ENCODE peak calls at places on chromosomes 11 and 22, in five cellular contexts. One of them, this sample, is unnamed.

GRCh38 chr11:66112041-66112491 is 42.0 kb downstream of the PACS1 start:
- DNase-seq in H1: no peak
- DNase-seq in GM12878: no peak
- DNase-seq in HepG2: no peak
- DNase-seq in K562: no peak
- DNase-seq in this sample: no peak

GRCh38 chr11:99370557-99371200 is 349.9 kb downstream of the CNTN5 start:
- DNase-seq in H1: no peak
- DNase-seq in GM12878: no peak
- DNase-seq in HepG2: no peak
- DNase-seq in K562: no peak
- DNase-seq in this sample: no peak

GRCh38 chr11:57214494-57214893 is 22.6 kb downstream of the APLNR start:
- DNase-seq in H1: no peak
- DNase-seq in GM12878: no peak
- DNase-seq in HepG2: no peak
- DNase-seq in K562: no peak
- DNase-seq in this sample: peak; percentile 16

GRCh38 chr11:45847908-45848316 is 637 bp downstream of the CRY2 start:
- DNase-seq in H1: no peak
- DNase-seq in GM12878: no peak
- DNase-seq in HepG2: peak; percentile 41
- DNase-seq in K562: peak; percentile 79
- DNase-seq in this sample: peak; percentile 42

GRCh38 chr11:118267486-118267885 is 3.4 kb upstream of the MPZL2 start:
- DNase-seq in H1: no peak
- DNase-seq in GM12878: no peak
- DNase-seq in HepG2: no peak
- DNase-seq in K562: no peak
- DNase-seq in this sample: no peak

GRCh38 chr11:1435820-1436467 is 46.2 kb downstream of the BRSK2 start:
- DNase-seq in H1: no peak
- DNase-seq in GM12878: no peak
- DNase-seq in HepG2: no peak
- DNase-seq in K562: peak; percentile 75
- DNase-seq in this sample: peak; percentile 52

GRCh38 chr22:26548984-26549383 is 36.7 kb upstream of the TFIP11 start:
- DNase-seq in H1: no peak
- DNase-seq in GM12878: no peak
- DNase-seq in HepG2: no peak
- DNase-seq in K562: no peak
- DNase-seq in this sample: no peak

GRCh38 chr11:116534270-116534975 is 238.4 kb downstream of the BUD13 start:
- DNase-seq in H1: no peak
- DNase-seq in GM12878: no peak
- DNase-seq in HepG2: no peak
- DNase-seq in K562: no peak
- DNase-seq in this sample: no peak

GRCh38 chr11:120929664-120930154 is 94.2 kb upstream of the TBCEL start:
- DNase-seq in H1: peak; percentile 73
- DNase-seq in GM12878: no peak
- DNase-seq in HepG2: peak; percentile 30
- DNase-seq in K562: peak; percentile 67
- DNase-seq in this sample: peak; percentile 30

GRCh38 chr11:77346906-77347603 is 45.6 kb upstream of the GDPD4 start:
- DNase-seq in H1: no peak
- DNase-seq in GM12878: no peak
- DNase-seq in HepG2: no peak
- DNase-seq in K562: no peak
- DNase-seq in this sample: no peak

GRCh38 chr11:68497761-68498160 is 37.2 kb downstream of the PPP6R3 start:
- DNase-seq in H1: no peak
- DNase-seq in GM12878: no peak
- DNase-seq in HepG2: no peak
- DNase-seq in K562: no peak
- DNase-seq in this sample: no peak

GRCh38 chr11:123601136-123601535 is 53.3 kb downstream of the SCN3B start:
- DNase-seq in H1: no peak
- DNase-seq in GM12878: no peak
- DNase-seq in HepG2: no peak
- DNase-seq in K562: no peak
- DNase-seq in this sample: no peak

GRCh38 chr11:46537851-46538295 is 56.0 kb downstream of the AMBRA1 start:
- DNase-seq in H1: peak; percentile 79
- DNase-seq in GM12878: no peak
- DNase-seq in HepG2: peak; percentile 79
- DNase-seq in K562: peak; percentile 78
- DNase-seq in this sample: peak; percentile 75

GRCh38 chr11:64842851-64843841 is 1.3 kb downstream of the CDC42BPG start:
- DNase-seq in H1: no peak
- DNase-seq in GM12878: no peak
- DNase-seq in HepG2: peak; percentile 70
- DNase-seq in K562: peak; percentile 71
- DNase-seq in this sample: peak; percentile 48

GRCh38 chr11:9776203-9776602 is 112.3 kb downstream of the SWAP70 start:
- DNase-seq in H1: no peak
- DNase-seq in GM12878: no peak
- DNase-seq in HepG2: no peak
- DNase-seq in K562: no peak
- DNase-seq in this sample: no peak

GRCh38 chr11:2518112-2518982 is 73.5 kb downstream of the KCNQ1 start:
- DNase-seq in H1: no peak
- DNase-seq in GM12878: no peak
- DNase-seq in HepG2: no peak
- DNase-seq in K562: no peak
- DNase-seq in this sample: no peak

GRCh38 chr11:72373163-72373562 is 61.2 kb downstream of the CLPB start:
- DNase-seq in H1: no peak
- DNase-seq in GM12878: no peak
- DNase-seq in HepG2: no peak
- DNase-seq in K562: no peak
- DNase-seq in this sample: no peak

GRCh38 chr11:102391549-102392237 is 44.7 kb downstream of the BIRC2 start:
- DNase-seq in H1: no peak
- DNase-seq in GM12878: no peak
- DNase-seq in HepG2: no peak
- DNase-seq in K562: no peak
- DNase-seq in this sample: no peak

GRCh38 chr11:87290304-87290922 is 252.7 kb downstream of the TMEM135 start:
- DNase-seq in H1: no peak
- DNase-seq in GM12878: no peak
- DNase-seq in HepG2: peak; percentile 59
- DNase-seq in K562: peak; percentile 41
- DNase-seq in this sample: peak; percentile 42

GRCh38 chr11:63770763-63771162 is 2.2 kb upstream of the ZFTA start:
- DNase-seq in H1: no peak
- DNase-seq in GM12878: no peak
- DNase-seq in HepG2: no peak
- DNase-seq in K562: no peak
- DNase-seq in this sample: no peak

GRCh38 chr11:26950260-26950719 is 43.6 kb upstream of the FIBIN start:
- DNase-seq in H1: no peak
- DNase-seq in GM12878: no peak
- DNase-seq in HepG2: no peak
- DNase-seq in K562: no peak
- DNase-seq in this sample: no peak

GRCh38 chr22:30015846-30016245 is 64.4 kb upstream of the HORMAD2 start:
- DNase-seq in H1: no peak
- DNase-seq in GM12878: no peak
- DNase-seq in HepG2: no peak
- DNase-seq in K562: no peak
- DNase-seq in this sample: no peak

GRCh38 chr11:78560826-78561484 is 13.7 kb downstream of the NARS2 start:
- DNase-seq in H1: no peak
- DNase-seq in GM12878: no peak
- DNase-seq in HepG2: peak; percentile 71
- DNase-seq in K562: no peak
- DNase-seq in this sample: no peak

GRCh38 chr22:42856179-42856864 is 751 bp downstream of the ARFGAP3 start:
- DNase-seq in H1: no peak
- DNase-seq in GM12878: no peak
- DNase-seq in HepG2: peak; percentile 25
- DNase-seq in K562: peak; percentile 22
- DNase-seq in this sample: no peak

GRCh38 chr22:20079745-20080444 is at the start of gene DGCR8:
- DNase-seq in H1: peak; percentile 64
- DNase-seq in GM12878: peak; percentile 28
- DNase-seq in HepG2: peak; percentile 86
- DNase-seq in K562: peak; percentile 100
- DNase-seq in this sample: peak; percentile 81

GRCh38 chr11:12330491-12331231 is 46.7 kb upstream of the PARVA start:
- DNase-seq in H1: no peak
- DNase-seq in GM12878: no peak
- DNase-seq in HepG2: no peak
- DNase-seq in K562: no peak
- DNase-seq in this sample: no peak

GRCh38 chr11:61138940-61139339 is 22.3 kb downstream of the VPS37C start:
- DNase-seq in H1: no peak
- DNase-seq in GM12878: no peak
- DNase-seq in HepG2: no peak
- DNase-seq in K562: no peak
- DNase-seq in this sample: no peak

GRCh38 chr22:36493690-36494110 is 12.3 kb upstream of the TXN2 start:
- DNase-seq in H1: no peak
- DNase-seq in GM12878: peak; percentile 63
- DNase-seq in HepG2: no peak
- DNase-seq in K562: no peak
- DNase-seq in this sample: no peak

GRCh38 chr11:6440906-6441358 is at the start of gene HPX:
- DNase-seq in H1: no peak
- DNase-seq in GM12878: no peak
- DNase-seq in HepG2: peak; percentile 86
- DNase-seq in K562: no peak
- DNase-seq in this sample: no peak

GRCh38 chr11:6448574-6448973 is 7.8 kb upstream of the HPX start:
- DNase-seq in H1: no peak
- DNase-seq in GM12878: no peak
- DNase-seq in HepG2: no peak
- DNase-seq in K562: no peak
- DNase-seq in this sample: no peak

GRCh38 chr11:6442441-6442840 is 1.7 kb upstream of the HPX start:
- DNase-seq in H1: no peak
- DNase-seq in GM12878: no peak
- DNase-seq in HepG2: no peak
- DNase-seq in K562: no peak
- DNase-seq in this sample: no peak

GRCh38 chr11:6438979-6439571 is 1.7 kb downstream of the HPX start:
- DNase-seq in H1: no peak
- DNase-seq in GM12878: no peak
- DNase-seq in HepG2: peak; percentile 67
- DNase-seq in K562: peak; percentile 60
- DNase-seq in this sample: peak; percentile 65

GRCh38 chr11:6443269-6444003 is 2.6 kb upstream of the HPX start:
- DNase-seq in H1: no peak
- DNase-seq in GM12878: no peak
- DNase-seq in HepG2: peak; percentile 28
- DNase-seq in K562: peak; percentile 77
- DNase-seq in this sample: peak; percentile 57
- TF ChIP-seq HDAC2 in H1: no peak
- TF ChIP-seq HDAC2 in GM12878: no peak
- TF ChIP-seq HDAC2 in HepG2: no peak
- TF ChIP-seq HDAC2 in K562: no peak
- TF ChIP-seq HDAC2 in this sample: no peak

DNA sequence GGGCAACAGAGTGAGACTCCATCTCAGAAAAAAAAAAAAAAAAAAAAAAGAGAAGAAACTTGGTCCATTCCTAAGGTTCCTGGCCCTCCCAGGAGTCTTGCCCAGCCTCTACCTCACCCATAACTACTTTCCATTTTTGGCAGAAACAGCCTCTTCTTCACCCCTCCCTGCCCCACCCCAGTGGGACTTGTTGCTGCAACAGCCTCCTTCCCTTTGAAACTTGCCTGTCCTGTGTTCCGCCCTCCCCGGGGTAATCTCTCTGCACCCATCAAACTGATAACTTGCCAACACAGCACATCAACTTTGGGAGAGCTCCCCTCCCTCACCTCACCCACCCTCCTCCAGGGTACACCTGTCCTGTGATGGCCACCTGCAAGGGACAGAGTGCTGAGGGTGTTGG is 10.0 kb upstream of the FAM83F start:
- DNase-seq in H1: no peak
- DNase-seq in GM12878: no peak
- DNase-seq in HepG2: no peak
- DNase-seq in K562: no peak
- DNase-seq in this sample: no peak
- TF ChIP-seq HDAC2 in H1: no peak
- TF ChIP-seq HDAC2 in GM12878: no peak
- TF ChIP-seq HDAC2 in HepG2: no peak
- TF ChIP-seq HDAC2 in K562: no peak
- TF ChIP-seq HDAC2 in this sample: no peak

DNA sequence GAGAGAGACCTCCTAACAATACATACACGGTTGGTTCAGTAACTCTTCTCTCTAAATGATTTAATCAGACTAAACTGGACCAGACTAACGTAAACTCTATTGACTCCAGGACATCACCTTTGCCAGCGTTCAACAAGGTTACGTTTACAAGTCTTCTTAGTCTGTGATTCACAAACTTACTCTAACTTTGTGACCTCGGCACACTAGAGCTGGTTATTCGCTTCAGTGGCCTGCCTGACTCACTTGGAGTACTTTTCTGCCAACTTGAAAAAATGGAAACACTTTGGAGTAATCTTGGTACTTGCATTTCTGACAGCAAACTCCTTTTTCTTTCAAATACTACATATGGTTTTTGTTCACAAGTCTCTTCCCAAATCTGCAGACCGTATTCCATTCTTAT is 26.2 kb downstream of the MTMR2 start:
- DNase-seq in H1: no peak
- DNase-seq in GM12878: no peak
- DNase-seq in HepG2: no peak
- DNase-seq in K562: no peak
- DNase-seq in this sample: no peak
- TF ChIP-seq HDAC2 in H1: no peak
- TF ChIP-seq HDAC2 in GM12878: no peak
- TF ChIP-seq HDAC2 in HepG2: no peak
- TF ChIP-seq HDAC2 in K562: no peak
- TF ChIP-seq HDAC2 in this sample: no peak

DNA sequence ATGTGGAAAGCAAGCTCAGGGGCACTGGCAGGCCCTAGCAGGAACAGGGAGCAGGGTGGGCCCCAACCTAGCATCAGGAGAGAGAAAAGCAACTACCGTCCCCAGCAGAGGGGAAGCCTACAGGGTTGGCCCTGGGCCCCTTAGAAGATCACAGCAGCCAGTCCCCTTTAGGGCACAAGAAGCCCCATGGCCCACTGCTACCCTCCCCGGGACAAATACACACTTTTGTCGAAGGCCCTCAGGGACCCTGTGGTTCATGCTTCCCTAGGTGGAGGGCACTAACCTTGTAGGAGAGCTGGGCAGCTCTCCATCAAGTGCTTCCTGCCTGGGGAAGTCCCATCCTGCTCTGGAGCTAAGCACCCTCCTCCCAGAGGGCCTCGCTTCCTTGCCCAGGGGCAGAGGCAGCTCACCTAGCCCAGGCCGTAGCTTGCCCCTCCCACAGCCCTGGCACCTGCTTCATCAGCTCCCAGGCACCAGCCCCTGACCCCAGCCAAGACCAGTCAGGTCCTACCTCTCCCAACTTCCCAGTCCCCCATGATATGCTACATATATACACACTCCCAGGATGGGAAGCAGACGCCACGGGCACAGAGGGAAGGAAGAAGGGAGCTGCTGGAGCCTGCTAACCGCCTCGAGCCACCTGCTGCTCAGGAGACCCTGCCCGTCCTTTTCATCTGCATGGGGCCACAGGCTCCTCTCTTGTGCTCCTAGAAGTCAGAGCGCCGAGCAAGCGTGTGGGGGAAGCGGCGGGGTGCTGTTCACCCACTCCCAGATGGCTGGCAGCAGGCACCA is 20.1 kb downstream of the SUN2 start:
- DNase-seq in H1: no peak
- DNase-seq in GM12878: no peak
- DNase-seq in HepG2: no peak
- DNase-seq in K562: no peak
- DNase-seq in this sample: no peak
- TF ChIP-seq HDAC2 in H1: no peak
- TF ChIP-seq HDAC2 in GM12878: no peak
- TF ChIP-seq HDAC2 in HepG2: no peak
- TF ChIP-seq HDAC2 in K562: no peak
- TF ChIP-seq HDAC2 in this sample: no peak